ENCODE peak calls at places on chromosomes 5 and 9, in six cellular contexts. One of them, this sample, is unnamed.

GRCh38 chr5:137611011-137611580 is 112.0 kb upstream of the SPOCK1 start:
- DNase-seq in psoas muscle: no peak
- DNase-seq in foreskin keratinocyte: no peak
- DNase-seq in right lobe of liver: no peak
- DNase-seq in neuronal stem cell: no peak
- DNase-seq in cardiac muscle cell: no peak
- DNase-seq in this sample: no peak

GRCh38 chr5:135273212-135273611 is 125.8 kb downstream of the MACROH2A1 start:
- DNase-seq in psoas muscle: no peak
- DNase-seq in foreskin keratinocyte: no peak
- DNase-seq in right lobe of liver: no peak
- DNase-seq in neuronal stem cell: no peak
- DNase-seq in cardiac muscle cell: no peak
- DNase-seq in this sample: no peak

GRCh38 chr9:104838958-104839357 is 75.0 kb downstream of the NIPSNAP3B start:
- DNase-seq in psoas muscle: no peak
- DNase-seq in foreskin keratinocyte: no peak
- DNase-seq in right lobe of liver: no peak
- DNase-seq in neuronal stem cell: no peak
- DNase-seq in cardiac muscle cell: no peak
- DNase-seq in this sample: no peak

GRCh38 chr5:6446042-6446441 is 2.6 kb upstream of the UBE2QL1 start:
- DNase-seq in psoas muscle: peak
- DNase-seq in foreskin keratinocyte: no peak
- DNase-seq in right lobe of liver: no peak
- DNase-seq in neuronal stem cell: no peak
- DNase-seq in cardiac muscle cell: no peak
- DNase-seq in this sample: no peak

GRCh38 chr9:129885670-129886106 is 50.4 kb downstream of the USP20 start:
- DNase-seq in psoas muscle: peak
- DNase-seq in foreskin keratinocyte: peak
- DNase-seq in right lobe of liver: peak
- DNase-seq in neuronal stem cell: peak
- DNase-seq in cardiac muscle cell: peak
- DNase-seq in this sample: peak

GRCh38 chr9:138096192-138096845 is 218.7 kb downstream of the CACNA1B start:
- DNase-seq in psoas muscle: no peak
- DNase-seq in foreskin keratinocyte: no peak
- DNase-seq in right lobe of liver: peak
- DNase-seq in neuronal stem cell: no peak
- DNase-seq in cardiac muscle cell: no peak
- DNase-seq in this sample: no peak

GRCh38 chr9:95874303-95874988 is 1.0 kb upstream of the ERCC6L2 start:
- DNase-seq in psoas muscle: no peak
- DNase-seq in foreskin keratinocyte: no peak
- DNase-seq in right lobe of liver: no peak
- DNase-seq in neuronal stem cell: peak
- DNase-seq in cardiac muscle cell: no peak
- DNase-seq in this sample: no peak

GRCh38 chr9:93958875-93959682 is 3.9 kb upstream of the BARX1 start:
- DNase-seq in psoas muscle: no peak
- DNase-seq in foreskin keratinocyte: no peak
- DNase-seq in right lobe of liver: peak
- DNase-seq in neuronal stem cell: no peak
- DNase-seq in cardiac muscle cell: no peak
- DNase-seq in this sample: no peak

GRCh38 chr5:128441923-128442322 is 96.1 kb downstream of the FBN2 start:
- DNase-seq in psoas muscle: no peak
- DNase-seq in foreskin keratinocyte: no peak
- DNase-seq in right lobe of liver: no peak
- DNase-seq in neuronal stem cell: no peak
- DNase-seq in cardiac muscle cell: no peak
- DNase-seq in this sample: no peak

GRCh38 chr5:31410089-31410488 is 121.8 kb downstream of the DROSHA start:
- DNase-seq in psoas muscle: no peak
- DNase-seq in foreskin keratinocyte: no peak
- DNase-seq in right lobe of liver: no peak
- DNase-seq in neuronal stem cell: no peak
- DNase-seq in cardiac muscle cell: no peak
- DNase-seq in this sample: no peak

GRCh38 chr9:73199886-73200285 is 48.2 kb downstream of the ANXA1 start:
- DNase-seq in psoas muscle: no peak
- DNase-seq in foreskin keratinocyte: no peak
- DNase-seq in right lobe of liver: no peak
- DNase-seq in neuronal stem cell: no peak
- DNase-seq in cardiac muscle cell: peak
- DNase-seq in this sample: no peak

GRCh38 chr5:68134033-68134668 is 81.4 kb upstream of the PIK3R1 start:
- DNase-seq in psoas muscle: no peak
- DNase-seq in foreskin keratinocyte: no peak
- DNase-seq in right lobe of liver: peak
- DNase-seq in neuronal stem cell: no peak
- DNase-seq in cardiac muscle cell: no peak
- DNase-seq in this sample: no peak

GRCh38 chr9:94443039-94443722 is 111.7 kb upstream of the PCAT7 start:
- DNase-seq in psoas muscle: no peak
- DNase-seq in foreskin keratinocyte: no peak
- DNase-seq in right lobe of liver: no peak
- DNase-seq in neuronal stem cell: no peak
- DNase-seq in cardiac muscle cell: peak
- DNase-seq in this sample: no peak

GRCh38 chr5:113204525-113205161 is 228.0 kb downstream of the DCP2 start:
- DNase-seq in psoas muscle: peak
- DNase-seq in foreskin keratinocyte: peak
- DNase-seq in right lobe of liver: peak
- DNase-seq in neuronal stem cell: no peak
- DNase-seq in cardiac muscle cell: no peak
- DNase-seq in this sample: peak

GRCh38 chr5:69415584-69415958 is 655 bp downstream of the MARVELD2 start:
- DNase-seq in psoas muscle: no peak
- DNase-seq in foreskin keratinocyte: no peak
- DNase-seq in right lobe of liver: peak
- DNase-seq in neuronal stem cell: peak
- DNase-seq in cardiac muscle cell: peak
- DNase-seq in this sample: no peak

GRCh38 chr9:76793784-76794431 is 29.7 kb downstream of the PCA3 start:
- DNase-seq in psoas muscle: no peak
- DNase-seq in foreskin keratinocyte: no peak
- DNase-seq in right lobe of liver: no peak
- DNase-seq in neuronal stem cell: no peak
- DNase-seq in cardiac muscle cell: no peak
- DNase-seq in this sample: no peak

GRCh38 chr5:147601652-147602051 is 91.8 kb upstream of the DPYSL3 start:
- DNase-seq in psoas muscle: no peak
- DNase-seq in foreskin keratinocyte: no peak
- DNase-seq in right lobe of liver: no peak
- DNase-seq in neuronal stem cell: no peak
- DNase-seq in cardiac muscle cell: no peak
- DNase-seq in this sample: no peak

GRCh38 chr5:74651710-74652109 is 11.2 kb upstream of the ENC1 start:
- DNase-seq in psoas muscle: no peak
- DNase-seq in foreskin keratinocyte: peak
- DNase-seq in right lobe of liver: no peak
- DNase-seq in neuronal stem cell: no peak
- DNase-seq in cardiac muscle cell: no peak
- DNase-seq in this sample: peak

DNA sequence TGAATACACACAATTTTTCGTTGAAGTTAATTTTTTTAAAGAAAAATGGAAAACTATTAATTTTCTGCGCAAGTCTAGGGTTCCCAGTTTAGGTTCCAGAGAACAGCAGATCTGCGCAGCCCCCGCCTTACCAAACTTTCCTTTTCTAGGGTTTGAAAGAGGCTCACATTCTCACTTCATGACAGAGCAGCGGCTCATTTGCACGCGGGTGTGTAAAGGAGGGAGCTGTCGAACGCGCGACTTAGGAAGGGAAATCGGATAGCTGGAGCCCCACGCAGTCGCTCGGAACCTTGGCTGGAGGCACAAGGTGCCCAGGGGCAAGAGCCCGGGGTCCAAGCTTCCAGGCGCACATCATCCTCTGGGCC is 198.9 kb downstream of the MEF2C start:
- DNase-seq in psoas muscle: no peak
- DNase-seq in foreskin keratinocyte: no peak
- DNase-seq in right lobe of liver: no peak
- DNase-seq in neuronal stem cell: no peak
- DNase-seq in cardiac muscle cell: no peak
- DNase-seq in this sample: no peak
- H3K27ac ChIP-seq in psoas muscle: no peak
- H3K27ac ChIP-seq in foreskin keratinocyte: no peak
- H3K27ac ChIP-seq in right lobe of liver: no peak
- H3K27ac ChIP-seq in neuronal stem cell: no peak
- H3K27ac ChIP-seq in cardiac muscle cell: no peak
- H3K27ac ChIP-seq in this sample: no peak

DNA sequence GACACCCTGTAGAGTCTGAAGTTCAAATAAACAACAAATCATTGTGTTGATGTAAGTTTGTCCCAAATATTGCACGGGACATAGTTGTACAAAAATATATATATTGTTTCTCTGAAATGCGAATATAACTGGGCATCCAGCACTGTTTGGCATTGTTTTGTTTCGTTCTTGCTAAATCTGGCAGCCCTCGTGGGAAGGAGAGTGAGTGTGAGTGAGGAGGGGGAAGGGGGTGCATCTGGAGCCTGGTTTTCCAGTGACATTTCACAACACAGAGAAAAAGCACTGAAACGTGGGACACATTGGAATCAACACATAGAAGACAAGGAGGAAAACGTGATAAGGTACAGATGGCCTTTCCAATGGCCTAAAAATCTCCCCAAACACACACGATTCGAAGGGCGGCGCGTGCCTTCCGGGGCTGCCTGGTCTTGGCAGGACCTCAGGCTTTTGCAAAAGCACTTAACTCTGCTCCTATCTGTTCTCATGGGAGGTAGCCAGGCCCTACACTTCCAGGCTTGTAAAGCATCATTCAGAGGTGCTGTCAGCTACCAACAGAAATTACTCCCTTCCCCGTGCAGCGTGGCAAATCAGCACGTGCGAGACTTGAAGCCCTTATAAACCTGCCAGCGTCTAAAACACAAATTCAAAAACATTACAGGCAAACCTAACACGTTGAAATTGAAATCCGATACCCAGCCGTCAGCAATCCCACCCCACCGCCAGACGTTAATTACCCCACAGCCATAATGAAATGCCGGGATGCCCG is 129.4 kb downstream of the OLFM1 start:
- DNase-seq in psoas muscle: peak
- DNase-seq in foreskin keratinocyte: no peak
- DNase-seq in right lobe of liver: peak
- DNase-seq in neuronal stem cell: no peak
- DNase-seq in cardiac muscle cell: peak
- DNase-seq in this sample: no peak
- H3K27ac ChIP-seq in psoas muscle: no peak
- H3K27ac ChIP-seq in foreskin keratinocyte: no peak
- H3K27ac ChIP-seq in right lobe of liver: no peak
- H3K27ac ChIP-seq in neuronal stem cell: no peak
- H3K27ac ChIP-seq in cardiac muscle cell: peak
- H3K27ac ChIP-seq in this sample: no peak

GRCh38 chr5:139413963-139414362 is 10.1 kb upstream of the SPATA24 start:
- DNase-seq in psoas muscle: no peak
- DNase-seq in foreskin keratinocyte: no peak
- DNase-seq in right lobe of liver: no peak
- DNase-seq in neuronal stem cell: no peak
- DNase-seq in cardiac muscle cell: no peak
- DNase-seq in this sample: no peak
- H3K27ac ChIP-seq in psoas muscle: peak
- H3K27ac ChIP-seq in foreskin keratinocyte: no peak
- H3K27ac ChIP-seq in right lobe of liver: no peak
- H3K27ac ChIP-seq in neuronal stem cell: no peak
- H3K27ac ChIP-seq in cardiac muscle cell: no peak
- H3K27ac ChIP-seq in this sample: no peak

GRCh38 chr5:143352691-143353090 is 50.8 kb downstream of the NR3C1 start:
- DNase-seq in psoas muscle: no peak
- DNase-seq in foreskin keratinocyte: no peak
- DNase-seq in right lobe of liver: no peak
- DNase-seq in neuronal stem cell: no peak
- DNase-seq in cardiac muscle cell: no peak
- DNase-seq in this sample: no peak

GRCh38 chr5:143349127-143349526 is 54.4 kb downstream of the NR3C1 start:
- DNase-seq in psoas muscle: no peak
- DNase-seq in foreskin keratinocyte: no peak
- DNase-seq in right lobe of liver: no peak
- DNase-seq in neuronal stem cell: no peak
- DNase-seq in cardiac muscle cell: no peak
- DNase-seq in this sample: no peak

GRCh38 chr5:143347698-143348344 is 55.7 kb downstream of the NR3C1 start:
- DNase-seq in psoas muscle: no peak
- DNase-seq in foreskin keratinocyte: no peak
- DNase-seq in right lobe of liver: no peak
- DNase-seq in neuronal stem cell: no peak
- DNase-seq in cardiac muscle cell: no peak
- DNase-seq in this sample: no peak

GRCh38 chr5:143350790-143351603 is 52.5 kb downstream of the NR3C1 start:
- DNase-seq in psoas muscle: no peak
- DNase-seq in foreskin keratinocyte: peak
- DNase-seq in right lobe of liver: peak
- DNase-seq in neuronal stem cell: no peak
- DNase-seq in cardiac muscle cell: no peak
- DNase-seq in this sample: peak

GRCh38 chr5:143350341-143350740 is 53.1 kb downstream of the NR3C1 start:
- DNase-seq in psoas muscle: no peak
- DNase-seq in foreskin keratinocyte: no peak
- DNase-seq in right lobe of liver: no peak
- DNase-seq in neuronal stem cell: no peak
- DNase-seq in cardiac muscle cell: no peak
- DNase-seq in this sample: no peak
- H3K27ac ChIP-seq in psoas muscle: peak
- H3K27ac ChIP-seq in foreskin keratinocyte: peak
- H3K27ac ChIP-seq in right lobe of liver: peak
- H3K27ac ChIP-seq in neuronal stem cell: no peak
- H3K27ac ChIP-seq in cardiac muscle cell: no peak
- H3K27ac ChIP-seq in this sample: no peak

GRCh38 chr9:126391713-126392661 is 65.4 kb downstream of the MVB12B start:
- DNase-seq in psoas muscle: no peak
- DNase-seq in foreskin keratinocyte: no peak
- DNase-seq in right lobe of liver: no peak
- DNase-seq in neuronal stem cell: no peak
- DNase-seq in cardiac muscle cell: no peak
- DNase-seq in this sample: no peak

GRCh38 chr9:126394802-126395201 is 68.2 kb downstream of the MVB12B start:
- DNase-seq in psoas muscle: no peak
- DNase-seq in foreskin keratinocyte: no peak
- DNase-seq in right lobe of liver: no peak
- DNase-seq in neuronal stem cell: no peak
- DNase-seq in cardiac muscle cell: no peak
- DNase-seq in this sample: no peak

GRCh38 chr9:126392662-126393383 is 66.2 kb downstream of the MVB12B start:
- DNase-seq in psoas muscle: no peak
- DNase-seq in foreskin keratinocyte: no peak
- DNase-seq in right lobe of liver: no peak
- DNase-seq in neuronal stem cell: no peak
- DNase-seq in cardiac muscle cell: no peak
- DNase-seq in this sample: no peak

GRCh38 chr9:126395439-126396212 is 69.0 kb downstream of the MVB12B start:
- DNase-seq in psoas muscle: no peak
- DNase-seq in foreskin keratinocyte: peak
- DNase-seq in right lobe of liver: no peak
- DNase-seq in neuronal stem cell: no peak
- DNase-seq in cardiac muscle cell: no peak
- DNase-seq in this sample: no peak

GRCh38 chr9:126393876-126394275 is 67.2 kb downstream of the MVB12B start:
- DNase-seq in psoas muscle: no peak
- DNase-seq in foreskin keratinocyte: no peak
- DNase-seq in right lobe of liver: no peak
- DNase-seq in neuronal stem cell: no peak
- DNase-seq in cardiac muscle cell: no peak
- DNase-seq in this sample: no peak
- H3K27ac ChIP-seq in psoas muscle: peak
- H3K27ac ChIP-seq in foreskin keratinocyte: no peak
- H3K27ac ChIP-seq in right lobe of liver: no peak
- H3K27ac ChIP-seq in neuronal stem cell: no peak
- H3K27ac ChIP-seq in cardiac muscle cell: no peak
- H3K27ac ChIP-seq in this sample: no peak